ENCODE peak calls at places on chromosome 22, in four cellular contexts. C, X, O and G are unnamed samples.
A peak's percentile ranks its signal among the peaks of the same experiment; 100 is the strongest.

GRCh38 chr22:44878483-44879300 is 126.3 kb downstream of the ARHGAP8 start:
- DNase-seq in O (no peak), X (no peak), C (no peak), G (no peak)

GRCh38 chr22:46336119-46337078 is 885 bp downstream of the TRMU start:
- DNase-seq in O (no peak), C (no peak), X (peak; percentile 8), G (no peak)

GRCh38 chr22:44540756-44541670 is 43.0 kb upstream of the RTL6 start:
- DNase-seq in C (no peak), O (no peak), X (no peak), G (no peak)

GRCh38 chr22:47452184-47452583 is 689.7 kb downstream of the TBC1D22A start:
- DNase-seq in C (no peak), X (no peak), O (no peak), G (no peak)

GRCh38 chr22:36546092-36546804 is 17.3 kb upstream of the EIF3D start:
- DNase-seq in O (no peak), C (no peak), X (peak; percentile 62), G (peak; percentile 14)

GRCh38 chr22:38981005-38981658 is 1.0 kb upstream of the APOBEC3B start:
- DNase-seq in C (peak; percentile 59), O (peak; percentile 60), X (peak; percentile 31), G (peak; percentile 62)

GRCh38 chr22:48700566-48701295 is 1126.9 kb downstream of the BRD1 start:
- DNase-seq in C (no peak), O (no peak), X (no peak), G (no peak)

GRCh38 chr22:35631597-35631996 is 14.5 kb upstream of the MB start:
- DNase-seq in X (no peak), O (no peak), C (peak; percentile 82), G (no peak)

GRCh38 chr22:23119492-23120414 is 22.0 kb downstream of the RSPH14 start:
- DNase-seq in C (peak; percentile 60), O (no peak), X (no peak), G (no peak)

GRCh38 chr22:40709752-40710413 is 30.6 kb downstream of the MCHR1 start:
- DNase-seq in X (peak; percentile 84), O (peak; percentile 68), C (no peak), G (no peak)

GRCh38 chr22:35930933-35931332 is 97.7 kb downstream of the RBFOX2 start:
- DNase-seq in C (no peak), X (peak; percentile 80), O (no peak), G (no peak)

GRCh38 chr22:47228767-47229166 is 466.3 kb downstream of the TBC1D22A start:
- DNase-seq in C (no peak), O (no peak), X (no peak), G (no peak)

GRCh38 chr22:18056161-18056666 is 21.6 kb upstream of the PEX26 start:
- DNase-seq in C (peak; percentile 84), X (peak; percentile 76), O (no peak), G (no peak)
- TF ChIP-seq POLR2A in C (no peak), X (no peak), O (no peak), G (no peak)

DNA sequence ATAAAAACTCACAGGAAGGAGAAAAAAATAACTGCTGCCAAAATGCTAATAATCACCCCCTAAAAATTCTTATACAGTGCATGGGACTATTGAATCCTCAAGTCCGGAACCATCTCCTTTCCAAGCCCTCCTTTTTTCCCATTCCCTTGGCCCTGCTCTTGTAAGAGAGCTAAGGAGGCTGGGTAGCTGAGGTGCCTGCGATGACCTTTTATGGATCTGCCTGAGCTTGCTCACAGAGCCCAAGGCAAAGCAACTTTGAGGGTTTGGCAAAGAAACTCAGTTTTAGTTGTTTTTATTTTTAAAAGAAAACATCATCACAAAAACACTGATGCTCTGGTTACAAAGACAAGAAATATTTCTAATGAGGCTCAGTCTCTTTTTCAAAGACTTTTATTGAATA is 334.3 kb downstream of the TTC28 start:
- DNase-seq in C (no peak), X (no peak), O (peak; percentile 27), G (peak; percentile 9)
- H3K27ac ChIP-seq in C (no peak overlapping the region), X (no peak overlapping the region), O (peak overlapping the region; percentile 16), G (peak overlapping the region; percentile 30)

GRCh38 chr22:20112623-20113511 is 3.0 kb upstream of the RANBP1 start:
- DNase-seq in X (no peak), C (no peak), O (no peak), G (no peak)

GRCh38 chr22:20110359-20110985 is 5.4 kb upstream of the RANBP1 start:
- DNase-seq in O (no peak), C (no peak), X (no peak), G (no peak)

GRCh38 chr22:20109411-20110358 is 6.2 kb upstream of the RANBP1 start:
- DNase-seq in C (no peak), O (no peak), X (no peak), G (no peak)

GRCh38 chr22:20111689-20112622 is 3.9 kb upstream of the RANBP1 start:
- DNase-seq in O (no peak), X (no peak), C (no peak), G (no peak)

GRCh38 chr22:20111045-20111688 is 4.7 kb upstream of the RANBP1 start:
- DNase-seq in C (no peak), X (peak; percentile 5), O (no peak), G (no peak)
- TF ChIP-seq POLR2A in C (no peak), X (no peak), O (no peak), G (no peak)

GRCh38 chr22:32509045-32509444 is 34.4 kb downstream of the FBXO7 start:
- DNase-seq in X (no peak), O (no peak), C (no peak), G (no peak)
- H3K27ac ChIP-seq in X (no peak overlapping the region), O (no peak overlapping the region), C (no peak overlapping the region), G (no peak overlapping the region)

GRCh38 chr22:42509548-42509947 is 10.0 kb downstream of the RRP7A start:
- DNase-seq in C (no peak), O (no peak), X (no peak), G (no peak)
- TF ChIP-seq POLR2A in C (no peak), O (no peak), X (no peak), G (no peak)

DNA sequence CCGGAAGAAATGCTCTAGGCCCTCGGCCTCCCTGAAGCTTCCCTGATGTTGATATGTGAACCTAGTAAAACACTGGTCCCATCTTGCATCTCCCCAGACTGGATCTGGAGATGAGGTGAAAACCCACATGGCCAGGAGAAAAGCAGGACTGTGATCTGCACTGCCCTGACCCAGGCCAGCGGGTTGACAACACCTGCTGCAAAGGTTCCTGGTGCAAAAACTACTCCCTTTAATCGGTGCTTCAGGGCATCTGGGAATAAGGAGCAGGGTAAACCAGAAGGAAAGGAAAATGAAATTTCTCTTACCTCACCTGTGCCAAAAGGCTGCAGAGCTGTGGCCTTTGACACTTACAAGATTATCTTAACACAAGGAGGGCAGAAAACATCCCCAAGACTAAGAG is 30.6 kb downstream of the PACSIN2 start:
- DNase-seq in C (peak; percentile 19), O (no peak), X (no peak), G (no peak)
- H3K27ac ChIP-seq in C (no peak overlapping the region), O (no peak overlapping the region), X (no peak overlapping the region), G (no peak overlapping the region)

GRCh38 chr22:50612168-50612714 is 11.6 kb downstream of the MAPK8IP2 start:
- DNase-seq in O (no peak), C (no peak), X (no peak), G (no peak)

GRCh38 chr22:50612715-50613221 is 12.2 kb downstream of the MAPK8IP2 start:
- DNase-seq in O (no peak), X (no peak), C (peak; percentile 59), G (no peak)

GRCh38 chr22:50610581-50610980 is 10.0 kb downstream of the MAPK8IP2 start:
- DNase-seq in O (no peak), X (no peak), C (no peak), G (no peak)

GRCh38 chr22:50611341-50612060 is 10.9 kb downstream of the MAPK8IP2 start:
- DNase-seq in C (peak; percentile 42), O (no peak), X (no peak), G (no peak)

GRCh38 chr22:50613291-50613981 is 12.8 kb downstream of the MAPK8IP2 start:
- DNase-seq in O (no peak), X (no peak), C (peak; percentile 90), G (peak; percentile 49)
- TF ChIP-seq POLR2A in O (no peak), X (no peak), C (peak; percentile 54), G (no peak)

GRCh38 chr22:21803859-21804258 is 63.6 kb downstream of the MAPK1 start:
- DNase-seq in C (no peak), O (no peak), X (no peak), G (no peak)
- H3K27ac ChIP-seq in C (no peak overlapping the region), O (no peak overlapping the region), X (no peak overlapping the region), G (no peak overlapping the region)

GRCh38 chr22:31489632-31490495 is at the start of gene EIF4ENIF1:
- DNase-seq in X (peak; percentile 78), C (peak; percentile 93), O (peak; percentile 85), G (peak; percentile 82)
- TF ChIP-seq POLR2A in X (no peak), C (peak; percentile 61), O (no peak), G (peak; percentile 73)

GRCh38 chr22:37880668-37881440 is 25.2 kb upstream of the MICALL1 start:
- DNase-seq in O (no peak), C (no peak), X (peak; percentile 84), G (no peak)

GRCh38 chr22:37887610-37888378 is 18.3 kb upstream of the MICALL1 start:
- DNase-seq in O (peak; percentile 76), X (peak; percentile 65), C (no peak), G (peak; percentile 90)

GRCh38 chr22:37884420-37884819 is 21.7 kb upstream of the MICALL1 start:
- DNase-seq in C (no peak), X (peak; percentile 46), O (peak; percentile 47), G (no peak)
- H3K27ac ChIP-seq in C (no peak overlapping the region), X (no peak overlapping the region), O (peak overlapping the region; percentile 75), G (peak overlapping the region; percentile 41)